ENCODE peak calls at places on chromosomes 11 and 22, in nine cellular contexts. A is CD8-positive, alpha-beta memory T cell; G is spleen; V is tibial nerve; W is cardiac muscle cell; C is psoas muscle; U is uterus; Y is stomach; O is hepatocyte. Q is an unnamed sample. For H3K36me3, the result is how much of the 10 kb centered on the place peaks cover.

GRCh38 chr11:112012877-112013276 is 12.3 kb upstream of the DLAT start:
- DNase-seq in A (no peak), G (no peak), V (no peak), W (peak), C (no peak), U (no peak), Y (no peak), O (peak), Q (no peak)

GRCh38 chr22:38734203-38735100 is 21.3 kb downstream of the SUN2 start:
- DNase-seq in A (no peak), G (peak), V (no peak), W (no peak), C (peak), U (no peak), Y (no peak), O (peak), Q (no peak)

GRCh38 chr11:69654001-69654659 is 13.2 kb downstream of the CCND1 start:
- DNase-seq in A (no peak), G (peak), V (no peak), W (no peak), C (peak), U (no peak), Y (no peak), O (no peak), Q (no peak)

GRCh38 chr11:91907225-91907624 is 317.4 kb upstream of the FAT3 start:
- DNase-seq in A (no peak), G (no peak), V (no peak), W (no peak), C (no peak), U (no peak), Y (no peak), O (no peak), Q (no peak)

GRCh38 chr11:122709042-122709760 is 53.7 kb downstream of the UBASH3B start:
- DNase-seq in A (no peak), G (no peak), V (no peak), W (peak), C (no peak), U (no peak), Y (no peak), O (no peak), Q (no peak)

GRCh38 chr22:27614291-27615007 is 187.1 kb downstream of the MN1 start:
- DNase-seq in A (no peak), G (no peak), V (no peak), W (no peak), C (no peak), U (no peak), Y (no peak), O (no peak), Q (no peak)

GRCh38 chr22:17368727-17369552 is at the start of gene CECR2:
- DNase-seq in A (no peak), G (peak), V (no peak), W (peak), C (peak), U (peak), Y (no peak), O (peak), Q (peak)

GRCh38 chr11:33624082-33624481 is 76.5 kb downstream of the C11orf91 start:
- DNase-seq in A (no peak), G (no peak), V (no peak), W (no peak), C (peak), U (no peak), Y (no peak), O (no peak), Q (no peak)

GRCh38 chr11:69496631-69497220 is 15.3 kb downstream of the LINC01488 start:
- DNase-seq in A (no peak), G (peak), V (no peak), W (no peak), C (peak), U (no peak), Y (no peak), O (no peak), Q (no peak)

GRCh38 chr11:131767421-131767820 is 397.0 kb downstream of the NTM start:
- DNase-seq in A (no peak), G (no peak), V (no peak), W (peak), C (no peak), U (no peak), Y (no peak), O (no peak), Q (no peak)

GRCh38 chr11:26187639-26188038 is 144.3 kb upstream of the ANO3 start:
- DNase-seq in A (no peak), G (no peak), V (no peak), W (peak), C (no peak), U (no peak), Y (no peak), O (peak), Q (no peak)

GRCh38 chr11:123183391-123184099 is 11.5 kb downstream of the CLMP start:
- DNase-seq in A (no peak), G (no peak), V (no peak), W (no peak), C (no peak), U (no peak), Y (no peak), O (no peak), Q (no peak)

GRCh38 chr22:38925571-38926041 is 31.8 kb upstream of the APOBEC3A start:
- DNase-seq in A (no peak), G (no peak), V (no peak), W (no peak), C (no peak), U (no peak), Y (no peak), O (no peak), Q (no peak)

GRCh38 chr11:42315267-42315666 is 855.8 kb upstream of the LRRC4C start:
- DNase-seq in A (no peak), G (no peak), V (no peak), W (peak), C (no peak), U (no peak), Y (no peak), O (no peak), Q (no peak)

GRCh38 chr11:1280116-1281035 is 29.1 kb downstream of the TOLLIP start:
- DNase-seq in A (no peak), G (peak), V (no peak), W (no peak), C (peak), U (no peak), Y (no peak), O (no peak), Q (peak)

GRCh38 chr11:1276866-1277615 is 32.4 kb downstream of the TOLLIP start:
- DNase-seq in A (no peak), G (peak), V (no peak), W (no peak), C (peak), U (no peak), Y (no peak), O (no peak), Q (no peak)

GRCh38 chr11:1277936-1278512 is 31.4 kb downstream of the TOLLIP start:
- DNase-seq in A (no peak), G (peak), V (no peak), W (no peak), C (peak), U (no peak), Y (no peak), O (no peak), Q (no peak)

GRCh38 chr11:1279674-1280055 is 29.8 kb downstream of the TOLLIP start:
- DNase-seq in A (no peak), G (peak), V (no peak), W (no peak), C (peak), U (no peak), Y (no peak), O (no peak), Q (no peak)

GRCh38 chr11:1278766-1279673 is 30.4 kb downstream of the TOLLIP start:
- DNase-seq in A (no peak), G (peak), V (no peak), W (no peak), C (peak), U (no peak), Y (no peak), O (no peak), Q (no peak)
- H3K36me3 ChIP-seq in A (under half), G (half or more), V (under half), W (under half), C (under half), U (under half), Y (half or more), O (under half), Q (half or more)

DNA sequence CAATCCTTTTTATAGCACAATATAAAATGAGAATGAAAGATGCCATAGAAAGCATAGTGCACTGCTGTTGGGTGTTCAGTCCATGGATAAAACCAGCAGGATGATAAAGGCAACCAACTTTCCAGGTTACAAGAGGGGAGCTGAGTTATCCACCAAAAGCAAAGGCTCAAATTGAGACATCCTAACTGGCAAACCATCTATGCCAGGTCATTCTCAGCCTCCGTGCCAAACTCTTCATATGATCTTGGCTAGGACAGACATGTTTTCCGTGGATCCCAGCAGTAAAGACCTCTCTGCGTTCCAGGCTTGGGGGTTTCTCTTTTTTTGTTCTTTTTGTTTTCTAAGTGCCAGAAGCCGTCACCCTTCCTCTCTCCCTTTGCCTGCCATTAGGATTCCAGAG is 7.3 kb upstream of the APOA1 start:
- DNase-seq in A (no peak), G (no peak), V (no peak), W (no peak), C (no peak), U (no peak), Y (no peak), O (no peak), Q (no peak)
- H3K36me3 ChIP-seq in A (under half), G (half or more), V (under half), W (under half), C (under half), U (under half), Y (half or more), O (under half), Q (half or more)

GRCh38 chr11:46743693-46744339 is 24.8 kb downstream of the F2 start:
- DNase-seq in A (no peak), G (peak), V (no peak), W (no peak), C (no peak), U (no peak), Y (no peak), O (no peak), Q (no peak)

GRCh38 chr11:46747150-46747549 is 28.1 kb downstream of the F2 start:
- DNase-seq in A (no peak), G (no peak), V (no peak), W (no peak), C (no peak), U (no peak), Y (no peak), O (no peak), Q (no peak)

GRCh38 chr11:46743043-46743442 is 24.0 kb downstream of the F2 start:
- DNase-seq in A (no peak), G (no peak), V (no peak), W (no peak), C (no peak), U (no peak), Y (no peak), O (no peak), Q (no peak)

GRCh38 chr11:46745328-46745727 is 26.3 kb downstream of the F2 start:
- DNase-seq in A (no peak), G (no peak), V (no peak), W (no peak), C (no peak), U (no peak), Y (no peak), O (no peak), Q (no peak)

GRCh38 chr11:46745995-46746394 is 27.0 kb downstream of the F2 start:
- DNase-seq in A (no peak), G (no peak), V (no peak), W (no peak), C (no peak), U (no peak), Y (no peak), O (no peak), Q (no peak)
- H3K36me3 ChIP-seq in A (under half), G (half or more), V (under half), W (half or more), C (under half), U (under half), Y (half or more), O (under half), Q (half or more)

DNA sequence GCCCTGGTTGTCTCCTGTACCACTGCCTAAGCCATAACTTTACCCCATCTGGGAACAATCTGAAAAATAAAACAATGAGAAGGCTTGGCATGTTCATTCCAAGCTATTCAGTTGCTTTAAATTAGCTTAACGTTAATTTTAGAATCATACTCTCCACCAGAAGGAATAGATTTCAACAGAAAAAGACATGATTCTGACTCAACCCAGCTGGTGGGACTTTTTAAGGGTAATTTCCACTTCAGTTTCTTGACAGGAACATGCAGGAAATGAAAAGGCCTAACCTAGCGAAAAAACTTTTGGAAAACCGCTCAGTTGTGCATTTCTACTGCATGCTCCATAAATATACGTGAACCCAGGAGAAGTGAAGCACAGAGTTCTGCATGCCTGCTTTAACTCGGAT is 7.9 kb downstream of the SF3A1 start:
- DNase-seq in A (no peak), G (no peak), V (no peak), W (no peak), C (no peak), U (no peak), Y (no peak), O (no peak), Q (no peak)
- H3K36me3 ChIP-seq in A (half or more), G (half or more), V (under half), W (half or more), C (under half), U (under half), Y (half or more), O (under half), Q (half or more)

GRCh38 chr22:24339452-24339747 is 68.8 kb downstream of the SPECC1L start:
- DNase-seq in A (no peak), G (no peak), V (no peak), W (no peak), C (no peak), U (no peak), Y (no peak), O (no peak), Q (no peak)

GRCh38 chr22:24338701-24339451 is 68.2 kb downstream of the SPECC1L start:
- DNase-seq in A (no peak), G (no peak), V (no peak), W (no peak), C (peak), U (no peak), Y (no peak), O (peak), Q (no peak)

GRCh38 chr22:24337894-24338645 is 67.4 kb downstream of the SPECC1L start:
- DNase-seq in A (no peak), G (no peak), V (no peak), W (no peak), C (no peak), U (no peak), Y (no peak), O (no peak), Q (no peak)

DNA sequence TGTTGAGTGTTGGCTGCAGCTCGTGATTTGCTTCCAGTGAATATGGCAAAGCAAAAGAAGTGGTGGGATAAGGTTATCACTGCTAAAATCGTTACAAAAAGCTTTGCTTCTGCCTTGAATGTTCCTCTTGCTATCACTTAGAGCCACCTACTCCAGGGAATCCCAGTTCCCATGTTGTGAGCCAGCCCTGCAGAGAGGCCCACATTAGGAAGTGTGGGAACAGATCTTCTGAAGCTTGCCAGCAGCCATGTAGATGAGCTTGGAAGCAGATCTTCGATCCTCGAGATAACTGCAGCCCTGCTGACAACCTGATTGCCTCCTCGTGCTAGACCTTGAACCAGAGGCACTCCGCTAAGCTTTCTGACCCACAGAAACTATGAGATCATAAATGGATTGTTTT is 71.0 kb downstream of the SPECC1L start:
- DNase-seq in A (no peak), G (no peak), V (no peak), W (no peak), C (no peak), U (no peak), Y (no peak), O (no peak), Q (no peak)
- H3K36me3 ChIP-seq in A (under half), G (under half), V (under half), W (half or more), C (under half), U (under half), Y (half or more), O (under half), Q (half or more)

GRCh38 chr11:78876686-78877085 is 302.0 kb upstream of the NARS2 start:
- DNase-seq in A (no peak), G (no peak), V (no peak), W (no peak), C (no peak), U (no peak), Y (no peak), O (no peak), Q (no peak)
- H3K36me3 ChIP-seq in A (under half), G (under half), V (under half), W (under half), C (under half), U (under half), Y (under half), O (under half), Q (under half)

DNA sequence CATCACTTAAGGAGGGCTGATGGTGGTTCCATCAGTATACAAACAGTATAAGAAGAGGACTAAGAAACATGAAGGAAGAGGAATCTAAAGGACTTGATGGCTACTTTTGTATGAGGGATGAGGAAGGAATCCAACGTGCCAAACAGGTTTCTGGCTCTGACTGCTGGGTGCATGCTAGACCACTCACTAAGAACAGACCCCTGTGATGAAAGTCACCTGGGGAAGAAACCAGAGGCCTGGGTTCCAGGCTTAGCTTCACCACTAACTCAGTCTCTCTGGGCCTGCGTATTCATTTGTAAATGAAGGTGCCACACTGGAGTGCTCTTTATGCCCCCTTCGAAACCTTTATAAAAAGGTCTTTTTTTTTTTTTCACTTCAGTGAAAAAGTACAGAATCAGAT is 55.1 kb downstream of the AAMDC start:
- DNase-seq in A (no peak), G (no peak), V (no peak), W (no peak), C (no peak), U (no peak), Y (no peak), O (no peak), Q (no peak)
- H3K36me3 ChIP-seq in A (under half), G (under half), V (under half), W (under half), C (under half), U (under half), Y (half or more), O (under half), Q (half or more)

Q was measured in lower lobe of right lung.